ENCODE peak calls at places on chromosomes 12 and 14, in four cellular contexts. G is CD8-positive, alpha-beta T cell; A is AG10803; Y is fibroblast of lung. P is an unnamed sample.

GRCh38 chr14:98177551-98177950 is 1094.4 kb downstream of the BCL11B start:
- DNase-seq in G (no peak), A (no peak), Y (no peak), P (no peak)

GRCh38 chr14:35355981-35356839 is 48.3 kb downstream of the NFKBIA start:
- DNase-seq in G (no peak), A (peak), Y (peak), P (peak)

GRCh38 chr12:75086086-75087038 is 123.3 kb downstream of the KCNC2 start:
- DNase-seq in G (no peak), A (peak), Y (peak), P (no peak)

GRCh38 chr12:119957135-119957534 is 31.9 kb upstream of the BICDL1 start:
- DNase-seq in G (no peak), A (no peak), Y (no peak), P (no peak)

GRCh38 chr14:103500148-103500990 is 22.3 kb downstream of the CKB start:
- DNase-seq in G (peak), A (peak), Y (peak), P (peak)

GRCh38 chr14:104579507-104579906 is at the start of gene C14orf180:
- DNase-seq in G (no peak), A (no peak), Y (no peak), P (no peak)

GRCh38 chr14:58593977-58594376 is 43.8 kb upstream of the DACT1 start:
- DNase-seq in G (no peak), A (no peak), Y (no peak), P (no peak)

GRCh38 chr14:54564071-54564798 is 2.7 kb upstream of the SAMD4A start:
- DNase-seq in G (no peak), A (peak), Y (peak), P (peak)

GRCh38 chr12:84919271-84919670 is 6.7 kb upstream of the SLC6A15 start:
- DNase-seq in G (no peak), A (peak), Y (peak), P (no peak)

GRCh38 chr12:53676715-53677611 is 1.1 kb upstream of the ATP5MC2 start:
- DNase-seq in G (peak), A (peak), Y (peak), P (peak)

GRCh38 chr12:5780536-5780935 is 164.5 kb downstream of the ANO2 start:
- DNase-seq in G (no peak), A (no peak), Y (no peak), P (no peak)

GRCh38 chr14:39229601-39230110 is 4.1 kb upstream of the MIA2 start:
- DNase-seq in G (no peak), A (no peak), Y (no peak), P (no peak)

GRCh38 chr12:6758511-6758910 is 5.6 kb upstream of the MLF2 start:
- DNase-seq in G (no peak), A (no peak), Y (no peak), P (no peak)

GRCh38 chr12:4482936-4483335 is 37.3 kb upstream of the FGF6 start:
- DNase-seq in G (no peak), A (no peak), Y (no peak), P (no peak)

GRCh38 chr14:33061667-33062325 is 123.1 kb downstream of the NPAS3 start:
- DNase-seq in G (no peak), A (no peak), Y (no peak), P (no peak)
- TF ChIP-seq CTCF in G (no peak), A (no peak), Y (no peak), P (no peak)

GRCh38 chr12:15469342-15469741 is 147.0 kb downstream of the PTPRO start:
- DNase-seq in G (no peak), A (no peak), Y (no peak), P (no peak)
- TF ChIP-seq CTCF in G (no peak), A (no peak), Y (no peak), P (no peak)

DNA sequence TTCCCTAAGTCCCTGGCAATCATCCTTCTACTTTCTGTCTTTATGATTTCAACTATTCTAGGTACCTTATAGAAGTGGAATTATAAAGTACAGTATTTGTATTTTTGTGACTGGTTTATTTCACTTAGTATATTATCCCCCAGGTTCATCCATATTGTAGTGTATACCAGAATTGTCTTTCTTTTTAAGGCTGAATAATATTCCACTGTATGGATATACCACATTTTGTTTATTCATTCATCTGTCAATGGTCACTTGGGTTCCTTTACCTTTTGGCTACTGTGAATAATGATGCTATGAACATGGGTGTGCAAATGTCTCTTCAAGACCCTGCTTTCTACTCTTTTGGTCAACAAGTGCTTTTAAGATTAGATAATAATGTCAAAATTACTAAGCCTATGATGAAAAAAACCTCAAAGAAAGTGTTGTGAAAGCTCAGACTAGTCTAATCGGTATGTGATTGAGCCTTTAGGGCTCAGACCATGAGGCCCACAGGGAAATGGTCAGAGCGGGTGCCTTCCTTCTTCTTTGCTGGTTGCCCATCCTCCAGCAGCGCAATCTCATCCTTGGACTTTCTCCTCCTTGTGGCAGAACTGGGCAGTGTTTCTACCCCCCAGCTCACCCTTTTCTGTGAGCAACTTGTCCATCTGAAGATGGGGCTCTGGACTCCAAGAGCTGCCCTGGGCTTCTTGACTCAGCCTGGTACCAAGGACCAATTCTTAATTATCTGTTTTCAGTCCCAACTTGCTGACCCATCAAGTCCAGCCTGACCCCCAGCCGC is 105.4 kb downstream of the TTC8 start:
- DNase-seq in G (no peak), A (no peak), Y (no peak), P (no peak)
- TF ChIP-seq CTCF in G (no peak), A (peak), Y (no peak), P (no peak)

GRCh38 chr12:113461666-113462065 is 10.0 kb downstream of the LHX5 start:
- DNase-seq in G (no peak), A (peak), Y (no peak), P (peak)
- TF ChIP-seq CTCF in G (no peak), A (peak), Y (peak), P (peak)

DNA sequence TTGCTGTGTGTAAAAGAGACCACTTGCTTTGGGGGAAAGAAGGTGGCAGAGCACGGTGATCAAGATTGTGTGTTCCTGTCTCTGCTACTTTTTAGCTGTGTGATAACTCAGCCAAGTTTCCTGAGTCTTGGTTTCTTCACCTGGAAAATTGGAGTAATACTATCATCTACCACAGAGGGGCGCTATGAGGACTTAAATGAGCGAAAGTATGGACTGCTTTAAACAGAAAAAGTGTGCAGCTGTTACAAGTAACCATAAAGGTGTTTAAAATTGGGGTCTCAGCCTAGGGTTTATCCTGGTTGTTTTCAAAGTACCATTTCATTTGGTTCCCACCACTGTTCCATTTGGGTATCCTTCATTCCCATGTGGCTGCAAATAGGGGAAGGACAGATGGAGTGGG is 65.9 kb upstream of the WSCD2 start:
- DNase-seq in G (no peak), A (peak), Y (no peak), P (no peak)
- TF ChIP-seq CTCF in G (no peak), A (peak), Y (peak), P (peak)

P was measured in GM10248.